ENCODE peak calls at places on chromosomes 13 and 19, in six cellular contexts. V, X, J, R, N and K are unnamed samples.

GRCh38 chr19:10193666-10194499 is 870 bp downstream of the DNMT1 start:
- DNase-seq in V (no peak), X (peak; percentile 41), J (no peak), R (no peak), N (peak; percentile 76), K (peak; percentile 22)

GRCh38 chr19:6062274-6062673 is 48.0 kb downstream of the RFX2 start:
- DNase-seq in V (peak; percentile 59), X (peak; percentile 60), J (no peak), R (peak; percentile 39), N (no peak), K (peak; percentile 73)

GRCh38 chr19:14959263-14959662 is 18.0 kb downstream of the OR7C2 start:
- DNase-seq in V (no peak), X (no peak), J (no peak), R (no peak), N (no peak), K (no peak)

GRCh38 chr19:1725100-1726064 is 27.9 kb upstream of the ONECUT3 start:
- DNase-seq in V (peak; percentile 31), X (peak; percentile 62), J (no peak), R (no peak), N (peak; percentile 28), K (peak; percentile 40)

GRCh38 chr19:10848208-10848843 is at the start of gene C19orf38:
- DNase-seq in V (no peak), X (peak; percentile 54), J (no peak), R (no peak), N (no peak), K (no peak)

GRCh38 chr13:76852991-76853390 is 33.2 kb downstream of the KCTD12 start:
- DNase-seq in V (peak; percentile 19), X (peak; percentile 76), J (no peak), R (no peak), N (peak; percentile 59), K (no peak)

GRCh38 chr13:60369242-60369641 is 27.8 kb upstream of the TDRD3 start:
- DNase-seq in V (no peak), X (no peak), J (no peak), R (no peak), N (peak; percentile 2), K (no peak)

GRCh38 chr13:114106991-114107685 is 25.3 kb downstream of the RASA3 start:
- DNase-seq in V (no peak), X (no peak), J (no peak), R (no peak), N (no peak), K (no peak)

GRCh38 chr19:15378529-15379082 is 981 bp downstream of the AKAP8 start:
- DNase-seq in V (peak; percentile 77), X (peak; percentile 58), J (no peak), R (peak; percentile 12), N (peak; percentile 41), K (peak; percentile 57)

GRCh38 chr13:59247166-59247565 is 916.6 kb downstream of the DIAPH3 start:
- DNase-seq in V (peak; percentile 20), X (no peak), J (no peak), R (no peak), N (no peak), K (no peak)

GRCh38 chr19:55638864-55639359 is 1.9 kb upstream of the ZNF580 start:
- DNase-seq in V (no peak), X (peak; percentile 38), J (no peak), R (no peak), N (peak; percentile 21), K (no peak)

GRCh38 chr19:45172173-45172572 is 5.9 kb downstream of the TRAPPC6A start:
- DNase-seq in V (no peak), X (no peak), J (no peak), R (no peak), N (no peak), K (no peak)

DNA sequence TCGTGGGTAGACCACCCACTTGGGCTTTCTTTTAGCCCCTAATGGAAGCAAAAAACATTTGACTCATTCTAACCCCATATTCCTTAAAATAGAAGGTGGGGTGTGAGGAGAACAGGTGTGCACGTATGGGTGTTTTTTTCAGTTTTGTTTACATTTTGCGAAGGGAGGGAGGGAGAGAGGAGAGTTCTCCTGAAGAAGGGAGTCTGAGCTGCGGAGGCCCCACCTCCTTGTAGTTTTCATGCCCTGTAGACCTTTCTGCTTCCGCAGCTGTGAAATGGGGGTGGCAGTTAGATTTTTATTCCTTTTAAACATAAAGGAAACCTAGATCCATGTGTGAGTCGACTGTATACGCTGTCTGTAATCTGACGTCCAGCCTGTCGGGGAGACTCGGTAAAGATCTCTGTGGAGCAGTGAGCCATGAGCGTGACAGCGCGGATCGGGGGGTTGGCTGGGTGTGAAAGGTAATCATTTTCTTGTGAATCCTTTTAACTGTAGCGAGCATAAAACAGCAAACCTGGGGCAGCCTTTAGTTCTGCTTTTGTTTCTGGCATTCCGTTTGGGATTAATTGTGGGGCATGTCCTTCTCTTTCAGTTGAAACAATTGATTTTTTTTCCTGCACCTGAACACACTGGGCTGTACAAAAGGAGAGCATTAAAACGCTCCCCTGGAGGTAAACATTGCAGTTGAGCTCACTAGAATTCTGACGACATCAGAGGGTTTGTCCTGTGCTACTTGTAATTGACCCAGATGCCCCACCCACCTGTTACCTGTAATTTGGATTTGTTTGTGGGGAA is 2.3 kb downstream of the UPF1 start:
- DNase-seq in V (no peak), X (no peak), J (no peak), R (no peak), N (no peak), K (peak; percentile 57)
- H3K4me3 ChIP-seq in V (no peak overlapping the region), X (peak overlapping the region; percentile 84), J (peak overlapping the region; percentile 89), R (peak overlapping the region; percentile 51), N (peak overlapping the region; percentile 80), K (peak overlapping the region; percentile 90)

GRCh38 chr19:48835734-48836088 is 580 bp downstream of the HSD17B14 start:
- DNase-seq in V (peak; percentile 97), X (peak; percentile 89), J (peak; percentile 77), R (peak; percentile 84), N (peak; percentile 71), K (peak; percentile 97)

GRCh38 chr19:48833977-48834376 is 2.3 kb downstream of the HSD17B14 start:
- DNase-seq in V (no peak), X (no peak), J (no peak), R (no peak), N (no peak), K (no peak)

GRCh38 chr19:48836089-48837017 is at the start of gene HSD17B14:
- DNase-seq in V (peak; percentile 67), X (peak; percentile 65), J (no peak), R (no peak), N (no peak), K (no peak)

GRCh38 chr19:48837586-48838191 is 1.4 kb upstream of the HSD17B14 start:
- DNase-seq in V (no peak), X (no peak), J (no peak), R (no peak), N (no peak), K (no peak)

DNA sequence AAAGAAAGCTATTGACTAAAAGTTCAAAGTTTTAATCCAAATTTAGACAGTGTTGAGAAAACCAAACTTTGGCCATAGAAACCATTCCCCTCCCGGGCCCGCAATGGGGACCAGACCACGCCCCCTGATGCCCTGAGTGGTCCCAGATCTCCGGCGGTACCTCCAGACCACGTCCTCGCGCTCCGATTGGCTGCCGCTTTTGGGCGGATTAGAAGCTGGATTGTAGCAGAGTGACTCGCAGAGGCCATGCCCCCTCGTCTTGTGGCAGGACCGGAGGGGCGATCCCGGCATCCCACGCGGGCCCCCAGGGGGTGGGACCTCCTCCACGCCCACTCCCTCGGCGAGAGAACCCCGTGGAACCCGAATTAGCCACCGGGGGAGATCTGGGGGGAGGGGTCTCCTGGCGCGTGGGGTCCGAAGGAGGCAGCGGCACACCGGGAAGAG is 812 bp upstream of the HSD17B14 start:
- DNase-seq in V (peak; percentile 96), X (peak; percentile 85), J (peak; percentile 70), R (peak; percentile 62), N (peak; percentile 78), K (peak; percentile 71)
- H3K4me3 ChIP-seq in V (no peak overlapping the region), X (no peak overlapping the region), J (peak overlapping the region; percentile 33), R (peak overlapping the region; percentile 1), N (peak overlapping the region; percentile 14), K (no peak overlapping the region)

DNA sequence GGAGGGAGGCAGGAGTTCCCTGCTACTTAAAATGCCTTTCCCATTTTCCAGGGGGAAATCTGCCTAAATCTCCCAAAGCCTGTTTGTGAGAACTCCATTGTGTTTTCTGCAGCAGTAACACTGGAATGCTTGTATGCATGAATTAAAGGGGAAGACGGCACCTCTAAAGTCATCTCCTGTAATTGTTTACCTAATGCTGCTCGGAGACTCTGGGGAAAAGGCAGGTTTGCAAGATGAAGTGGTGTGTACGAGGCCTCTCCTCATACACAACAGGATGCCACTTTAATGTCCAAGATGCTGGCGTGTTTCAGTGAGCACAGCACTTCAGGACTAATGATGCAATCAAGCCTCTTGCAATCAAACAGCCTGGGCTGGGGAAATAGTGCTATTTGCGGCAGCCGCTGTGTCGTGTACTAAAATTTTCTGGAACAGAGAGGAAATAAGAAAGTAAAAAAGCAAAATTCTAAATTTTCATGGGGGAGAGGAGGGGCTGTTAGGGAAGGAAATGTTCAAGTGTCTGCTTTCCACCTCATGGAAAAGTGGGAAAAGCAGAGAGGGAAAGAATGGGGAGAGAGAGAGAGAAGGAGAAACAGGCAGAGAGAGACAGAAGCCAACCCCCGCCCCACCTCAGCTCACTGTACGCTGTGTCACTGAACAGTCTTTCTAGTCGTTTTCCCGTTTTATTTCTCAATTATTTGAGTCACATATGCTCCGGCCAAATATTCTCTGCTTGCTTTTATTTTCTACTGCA is 32.9 kb downstream of the TSHZ3 start:
- DNase-seq in V (no peak), X (peak; percentile 76), J (no peak), R (no peak), N (peak; percentile 61), K (no peak)
- H3K4me3 ChIP-seq in V (no peak overlapping the region), X (peak overlapping the region; percentile 3), J (no peak overlapping the region), R (no peak overlapping the region), N (peak overlapping the region; percentile 11), K (no peak overlapping the region)

GRCh38 chr13:48507024-48507423 is 25.9 kb downstream of the RCBTB2 start:
- DNase-seq in V (no peak), X (no peak), J (no peak), R (no peak), N (no peak), K (no peak)

GRCh38 chr13:48506092-48506701 is 26.7 kb downstream of the RCBTB2 start:
- DNase-seq in V (no peak), X (no peak), J (no peak), R (no peak), N (no peak), K (no peak)

GRCh38 chr13:48502601-48503319 is 30.1 kb downstream of the RCBTB2 start:
- DNase-seq in V (no peak), X (no peak), J (no peak), R (no peak), N (no peak), K (no peak)

GRCh38 chr13:48505597-48506091 is 27.2 kb downstream of the RCBTB2 start:
- DNase-seq in V (no peak), X (no peak), J (no peak), R (peak; percentile 12), N (peak; percentile 71), K (no peak)

DNA sequence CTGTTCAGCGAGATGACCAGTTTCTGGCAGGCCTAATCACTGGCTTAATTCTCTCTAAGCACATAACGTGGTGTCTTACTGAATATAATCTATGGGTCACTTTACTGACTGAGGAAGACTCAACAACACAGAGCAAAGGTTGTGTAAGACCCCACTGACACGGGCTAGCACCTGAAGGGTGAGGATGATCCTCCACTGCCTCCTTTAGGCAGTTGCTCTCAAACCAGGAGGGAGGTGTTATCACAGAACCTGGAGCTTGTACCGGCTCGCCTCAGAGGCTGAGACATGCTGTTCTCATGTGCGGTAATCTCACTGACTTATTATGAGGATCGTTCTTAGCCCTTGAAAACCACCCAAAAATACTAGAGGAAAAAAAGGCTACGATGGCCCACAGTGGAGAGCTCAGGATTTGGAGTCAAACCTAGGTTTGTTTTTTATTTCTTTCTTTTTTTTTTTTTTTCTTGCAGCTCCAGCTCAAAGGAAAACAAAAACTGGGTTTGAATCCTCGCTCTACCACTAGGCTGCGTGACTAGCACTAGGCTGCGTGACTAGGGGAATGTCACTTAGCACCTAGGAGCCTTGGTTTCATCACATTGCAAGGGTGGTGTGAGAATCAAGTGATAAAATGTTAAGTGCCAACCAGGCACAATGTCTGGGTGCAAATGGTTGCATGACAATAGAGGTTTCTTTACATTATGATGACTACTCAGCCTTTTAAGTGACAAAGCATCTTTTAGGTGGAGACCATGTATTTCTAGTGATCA is 28.1 kb downstream of the RCBTB2 start:
- DNase-seq in V (no peak), X (no peak), J (no peak), R (no peak), N (no peak), K (no peak)
- H3K4me3 ChIP-seq in V (no peak overlapping the region), X (no peak overlapping the region), J (no peak overlapping the region), R (no peak overlapping the region), N (no peak overlapping the region), K (no peak overlapping the region)